ENCODE peak calls at places on chromosomes 12 and 14, in four cellular contexts. Y is neural progenitor cell; N is activated naive CD4-positive, alpha-beta T cell treated with anti-CD3 and anti-CD28 coated beads, Interleukin-2, amount 10 ng/mL, durations not matched to agents 7 days and 5 days; I is stimulated activated CD4-positive, alpha-beta T cell treated with anti-CD3 and anti-CD28 coated beads, Interleukin-15, amount 100 ng/mL, for 1 hour. C is an unnamed sample.

GRCh38 chr12:3041558-3042164 is 35.5 kb upstream of the TSPAN9 start:
- DNase-seq in Y (peak), N (peak), I (peak), C (peak)

GRCh38 chr12:46950116-46950515 is 124.3 kb upstream of the SLC38A4 start:
- DNase-seq in I (no peak), Y (no peak), N (no peak), C (no peak)

GRCh38 chr14:36817071-36817930 is 155.6 kb downstream of the PAX9 start:
- DNase-seq in N (no peak), Y (no peak), I (no peak), C (no peak)

GRCh38 chr14:77302926-77303325 is 17.8 kb downstream of the POMT2 start:
- DNase-seq in I (no peak), N (no peak), Y (no peak), C (peak)

GRCh38 chr12:48744251-48745008 is 27.9 kb upstream of the CCNT1 start:
- DNase-seq in Y (no peak), I (no peak), N (no peak), C (no peak)

GRCh38 chr12:62438098-62438692 is 28.4 kb upstream of the MON2 start:
- DNase-seq in N (peak), Y (peak), I (no peak), C (peak)

GRCh38 chr14:96268426-96269358 is 12.7 kb downstream of the BDKRB1 start:
- DNase-seq in I (no peak), N (no peak), Y (no peak), C (peak)

GRCh38 chr12:117032593-117033381 is 66.4 kb downstream of the TESC start:
- DNase-seq in I (no peak), Y (peak), N (no peak), C (peak)

GRCh38 chr14:103385994-103386491 is 828 bp downstream of the MARK3 start:
- DNase-seq in N (peak), Y (peak), I (no peak), C (peak)

GRCh38 chr14:67999290-67999689 is 179.7 kb downstream of the RAD51B start:
- DNase-seq in N (no peak), I (no peak), Y (no peak), C (no peak)

GRCh38 chr12:89316705-89317139 is 35.6 kb downstream of the DUSP6 start:
- DNase-seq in Y (peak), N (no peak), I (no peak), C (peak)

GRCh38 chr14:100336618-100337530 is 13.7 kb downstream of the SLC25A47 start:
- DNase-seq in Y (no peak), I (no peak), N (no peak), C (no peak)

C was measured in ELF-1.